ENCODE peak calls at places on chromosomes 16 and 17, in four cellular contexts. M, B, Z and V are unnamed samples.

GRCh38 chr17:62704381-62704971 is 77.0 kb downstream of the MRC2 start:
- DNase-seq in M (no peak), B (no peak), Z (no peak), V (no peak)

GRCh38 chr16:66935319-66936011 is at the start of gene CES2:
- DNase-seq in M (no peak), B (no peak), Z (no peak), V (no peak)

GRCh38 chr17:29140631-29141483 is 39.3 kb downstream of the MYO18A start:
- DNase-seq in M (no peak), B (peak; percentile 48), Z (no peak), V (peak; percentile 64)

GRCh38 chr16:12509121-12509520 is 294.6 kb downstream of the CPPED1 start:
- DNase-seq in M (no peak), B (no peak), Z (no peak), V (no peak)

GRCh38 chr17:81031571-81032550 is 3.1 kb upstream of the BAIAP2 start:
- DNase-seq in M (no peak), B (no peak), Z (no peak), V (no peak)

GRCh38 chr17:40097931-40098845 is 2.2 kb downstream of the NR1D1 start:
- DNase-seq in M (no peak), B (no peak), Z (no peak), V (no peak)

GRCh38 chr17:17042851-17043667 is 802 bp downstream of the MPRIP start:
- DNase-seq in M (no peak), B (no peak), Z (no peak), V (no peak)

GRCh38 chr17:56815711-56816110 is 18.0 kb downstream of the C17orf67 start:
- DNase-seq in M (no peak), B (no peak), Z (no peak), V (no peak)

GRCh38 chr17:5846001-5846400 is 224.2 kb upstream of the WSCD1 start:
- DNase-seq in M (no peak), B (no peak), Z (no peak), V (no peak)

GRCh38 chr17:2423271-2423670 is 22.4 kb upstream of the MNT start:
- DNase-seq in M (no peak), B (no peak), Z (no peak), V (no peak)

GRCh38 chr17:48814504-48814903 is 2.5 kb downstream of the TTLL6 start:
- DNase-seq in M (no peak), B (no peak), Z (peak; percentile 39), V (no peak)

GRCh38 chr17:18968945-18969887 is 17.3 kb downstream of the SLC5A10 start:
- DNase-seq in M (no peak), B (no peak), Z (no peak), V (no peak)

GRCh38 chr16:27289669-27290068 is 21.1 kb upstream of the NSMCE1 start:
- DNase-seq in M (no peak), B (no peak), Z (no peak), V (no peak)

GRCh38 chr16:47643610-47644009 is 182.5 kb downstream of the PHKB start:
- DNase-seq in M (no peak), B (no peak), Z (no peak), V (no peak)

GRCh38 chr16:89026121-89026612 is 49.2 kb upstream of the CBFA2T3 start:
- DNase-seq in M (no peak), B (peak; percentile 5), Z (peak; percentile 37), V (no peak)

GRCh38 chr16:56340416-56340815 is 84.9 kb downstream of the AMFR start:
- DNase-seq in M (no peak), B (no peak), Z (no peak), V (no peak)

GRCh38 chr17:38464723-38465419 is 36.6 kb downstream of the ARHGAP23 start:
- DNase-seq in M (no peak), B (no peak), Z (no peak), V (no peak)

GRCh38 chr16:28237754-28238357 is 26.1 kb upstream of the XPO6 start:
- DNase-seq in M (no peak), B (no peak), Z (no peak), V (no peak)

GRCh38 chr17:12659500-12659899 is 6.2 kb upstream of the MYOCD start:
- DNase-seq in M (no peak), B (no peak), Z (no peak), V (no peak)

GRCh38 chr16:78210305-78210704 is 110.9 kb downstream of the WWOX start:
- DNase-seq in M (no peak), B (no peak), Z (no peak), V (no peak)

GRCh38 chr17:51640108-51640622 is 379.8 kb downstream of the UTP18 start:
- DNase-seq in M (no peak), B (no peak), Z (no peak), V (no peak)

GRCh38 chr17:71713846-71714245 is 407.0 kb upstream of the SOX9 start:
- DNase-seq in M (no peak), B (no peak), Z (no peak), V (no peak)

GRCh38 chr16:67727521-67728485 is 8.7 kb upstream of the GFOD2 start:
- DNase-seq in M (no peak), B (no peak), Z (no peak), V (no peak)

GRCh38 chr16:1102921-1103648 is 7.0 kb upstream of the C1QTNF8 start:
- DNase-seq in M (peak; percentile 54), B (no peak), Z (peak; percentile 62), V (peak; percentile 2)

GRCh38 chr16:68420366-68420765 is 27.9 kb downstream of the SMPD3 start:
- DNase-seq in M (no peak), B (no peak), Z (no peak), V (no peak)

GRCh38 chr16:1548234-1548633 is 14.8 kb downstream of the TMEM204 start:
- DNase-seq in M (no peak), B (no peak), Z (no peak), V (no peak)

GRCh38 chr16:88084881-88085280 is 133.6 kb downstream of the BANP start:
- DNase-seq in M (no peak), B (no peak), Z (no peak), V (no peak)

GRCh38 chr16:1908983-1909382 is 9.2 kb downstream of the HS3ST6 start:
- DNase-seq in M (no peak), B (no peak), Z (no peak), V (no peak)

GRCh38 chr17:81429813-81430510 is 34.7 kb downstream of the BAHCC1 start:
- DNase-seq in M (no peak), B (peak; percentile 41), Z (no peak), V (no peak)

GRCh38 chr17:17870292-17870691 is 33.5 kb upstream of the SREBF1 start:
- DNase-seq in M (no peak), B (no peak), Z (no peak), V (no peak)

GRCh38 chr17:74297941-74298340 is 23.9 kb downstream of the DNAI2 start:
- DNase-seq in M (no peak), B (no peak), Z (no peak), V (no peak)

GRCh38 chr17:44575408-44575807 is 18.1 kb downstream of the FZD2 start:
- DNase-seq in M (no peak), B (no peak), Z (no peak), V (no peak)

GRCh38 chr17:78904371-78904770 is 1.4 kb upstream of the CEP295NL start:
- DNase-seq in M (no peak), B (no peak), Z (no peak), V (no peak)

GRCh38 chr17:36691606-36692005 is 90.2 kb downstream of the MRM1 start:
- DNase-seq in M (no peak), B (no peak), Z (no peak), V (no peak)